ENCODE peak calls at places on chromosomes 2 and 18, in six cellular contexts. One of them, this sample, is unnamed.

GRCh38 chr2:96806468-96807126 is 9.5 kb upstream of the CNNM3 start:
- DNase-seq in tibial artery: no peak
- DNase-seq in transverse colon: no peak
- DNase-seq in spleen: peak
- DNase-seq in IMR-90: peak
- DNase-seq in A549: no peak
- DNase-seq in this sample: no peak

GRCh38 chr18:55713707-55714106 is 125.7 kb upstream of the TCF4 start:
- DNase-seq in tibial artery: no peak
- DNase-seq in transverse colon: no peak
- DNase-seq in spleen: no peak
- DNase-seq in IMR-90: no peak
- DNase-seq in A549: no peak
- DNase-seq in this sample: no peak

GRCh38 chr2:127661072-127661618 is 14.2 kb downstream of the LIMS2 start:
- DNase-seq in tibial artery: peak
- DNase-seq in transverse colon: peak
- DNase-seq in spleen: peak
- DNase-seq in IMR-90: peak
- DNase-seq in A549: no peak
- DNase-seq in this sample: no peak

GRCh38 chr2:37561615-37562569 is 109.5 kb downstream of the CDC42EP3 start:
- DNase-seq in tibial artery: no peak
- DNase-seq in transverse colon: no peak
- DNase-seq in spleen: no peak
- DNase-seq in IMR-90: peak
- DNase-seq in A549: peak
- DNase-seq in this sample: peak

GRCh38 chr2:81979051-81979450 is 1674.5 kb upstream of the LRRTM1 start:
- DNase-seq in tibial artery: no peak
- DNase-seq in transverse colon: no peak
- DNase-seq in spleen: no peak
- DNase-seq in IMR-90: no peak
- DNase-seq in A549: no peak
- DNase-seq in this sample: no peak

GRCh38 chr2:84776011-84776410 is 104.9 kb downstream of the TRABD2A start:
- DNase-seq in tibial artery: no peak
- DNase-seq in transverse colon: no peak
- DNase-seq in spleen: no peak
- DNase-seq in IMR-90: peak
- DNase-seq in A549: no peak
- DNase-seq in this sample: no peak

GRCh38 chr18:73768043-73768442 is 379.6 kb downstream of the FBXO15 start:
- DNase-seq in tibial artery: no peak
- DNase-seq in transverse colon: no peak
- DNase-seq in spleen: no peak
- DNase-seq in IMR-90: no peak
- DNase-seq in A549: no peak
- DNase-seq in this sample: no peak

GRCh38 chr2:23767871-23768611 is 158.9 kb downstream of the ATAD2B start:
- DNase-seq in tibial artery: no peak
- DNase-seq in transverse colon: no peak
- DNase-seq in spleen: no peak
- DNase-seq in IMR-90: no peak
- DNase-seq in A549: no peak
- DNase-seq in this sample: no peak

GRCh38 chr2:46891956-46892553 is 23.6 kb downstream of the MCFD2 start:
- DNase-seq in tibial artery: no peak
- DNase-seq in transverse colon: no peak
- DNase-seq in spleen: no peak
- DNase-seq in IMR-90: no peak
- DNase-seq in A549: no peak
- DNase-seq in this sample: no peak

GRCh38 chr2:63842149-63843061 is 709 bp downstream of the UGP2 start:
- DNase-seq in tibial artery: peak
- DNase-seq in transverse colon: peak
- DNase-seq in spleen: peak
- DNase-seq in IMR-90: peak
- DNase-seq in A549: peak
- DNase-seq in this sample: peak

GRCh38 chr2:109266998-109267854 is 138.2 kb downstream of the SH3RF3 start:
- DNase-seq in tibial artery: peak
- DNase-seq in transverse colon: no peak
- DNase-seq in spleen: peak
- DNase-seq in IMR-90: no peak
- DNase-seq in A549: no peak
- DNase-seq in this sample: peak

GRCh38 chr2:73700111-73700510 is 37.0 kb downstream of the TPRKB start:
- DNase-seq in tibial artery: no peak
- DNase-seq in transverse colon: peak
- DNase-seq in spleen: no peak
- DNase-seq in IMR-90: peak
- DNase-seq in A549: no peak
- DNase-seq in this sample: no peak

GRCh38 chr2:68900496-68901198 is 29.4 kb upstream of the BMP10 start:
- DNase-seq in tibial artery: no peak
- DNase-seq in transverse colon: no peak
- DNase-seq in spleen: no peak
- DNase-seq in IMR-90: no peak
- DNase-seq in A549: no peak
- DNase-seq in this sample: no peak

GRCh38 chr2:171688129-171688465 is 828 bp downstream of the DYNC1I2 start:
- DNase-seq in tibial artery: no peak
- DNase-seq in transverse colon: no peak
- DNase-seq in spleen: no peak
- DNase-seq in IMR-90: peak
- DNase-seq in A549: peak
- DNase-seq in this sample: no peak

GRCh38 chr2:191050640-191050987 is 36.6 kb upstream of the STAT1 start:
- DNase-seq in tibial artery: no peak
- DNase-seq in transverse colon: no peak
- DNase-seq in spleen: no peak
- DNase-seq in IMR-90: peak
- DNase-seq in A549: peak
- DNase-seq in this sample: no peak

GRCh38 chr2:118627156-118627555 is 220.3 kb downstream of the EN1 start:
- DNase-seq in tibial artery: no peak
- DNase-seq in transverse colon: no peak
- DNase-seq in spleen: no peak
- DNase-seq in IMR-90: no peak
- DNase-seq in A549: no peak
- DNase-seq in this sample: no peak

GRCh38 chr2:231227309-231228162 is 29.1 kb downstream of the ARMC9 start:
- DNase-seq in tibial artery: peak
- DNase-seq in transverse colon: peak
- DNase-seq in spleen: no peak
- DNase-seq in IMR-90: peak
- DNase-seq in A549: peak
- DNase-seq in this sample: peak

DNA sequence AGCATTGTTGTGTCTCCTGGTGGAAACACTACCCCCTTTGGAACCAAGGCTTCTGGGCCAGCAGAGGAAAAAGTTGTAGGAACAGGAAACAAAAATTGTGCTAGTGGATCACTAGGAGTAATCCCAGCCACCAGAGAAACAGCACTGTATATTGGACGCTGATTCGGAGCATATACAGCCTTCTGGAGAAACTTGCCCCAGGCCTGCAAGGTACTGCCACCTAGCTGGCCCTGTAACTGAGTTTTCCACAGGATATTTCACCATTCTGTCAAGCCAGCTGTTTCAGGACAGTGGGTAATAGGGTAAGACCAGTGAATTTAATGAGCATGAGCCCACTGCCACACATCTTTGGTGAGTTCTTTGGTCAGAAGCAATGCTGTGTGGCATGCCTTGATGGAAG is 25.1 kb upstream of the EMILIN2 start:
- DNase-seq in tibial artery: no peak
- DNase-seq in transverse colon: no peak
- DNase-seq in spleen: no peak
- DNase-seq in IMR-90: no peak
- DNase-seq in A549: no peak
- DNase-seq in this sample: no peak
- TF ChIP-seq CTCF in tibial artery: no peak
- TF ChIP-seq CTCF in transverse colon: no peak
- TF ChIP-seq CTCF in spleen: no peak
- TF ChIP-seq CTCF in IMR-90: no peak
- TF ChIP-seq CTCF in A549: no peak
- TF ChIP-seq CTCF in this sample: no peak

DNA sequence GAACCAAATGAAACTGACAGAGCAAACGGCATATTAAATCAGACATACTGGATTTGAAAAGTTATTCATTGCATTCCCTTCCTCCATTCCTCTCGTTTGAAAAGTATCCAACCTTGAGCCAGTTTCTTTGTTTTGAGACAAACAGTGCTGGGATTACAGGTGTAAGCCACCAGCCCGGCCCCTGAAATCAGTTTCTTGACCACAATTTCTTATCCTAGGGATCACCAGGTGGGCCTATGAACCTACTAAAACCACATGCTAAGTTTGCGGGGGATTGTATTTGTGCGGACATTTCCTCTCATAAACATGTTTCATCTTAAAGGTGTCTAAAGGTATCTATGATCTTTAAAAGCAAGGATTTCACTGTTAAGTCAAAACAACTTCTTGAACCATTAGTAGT is 11.6 kb downstream of the PTPN2 start:
- DNase-seq in tibial artery: no peak
- DNase-seq in transverse colon: no peak
- DNase-seq in spleen: no peak
- DNase-seq in IMR-90: no peak
- DNase-seq in A549: no peak
- DNase-seq in this sample: no peak
- H3K27ac ChIP-seq in tibial artery: no peak
- H3K27ac ChIP-seq in transverse colon: no peak
- H3K27ac ChIP-seq in spleen: no peak
- H3K27ac ChIP-seq in IMR-90: no peak
- H3K27ac ChIP-seq in A549: no peak
- H3K27ac ChIP-seq in this sample: no peak

DNA sequence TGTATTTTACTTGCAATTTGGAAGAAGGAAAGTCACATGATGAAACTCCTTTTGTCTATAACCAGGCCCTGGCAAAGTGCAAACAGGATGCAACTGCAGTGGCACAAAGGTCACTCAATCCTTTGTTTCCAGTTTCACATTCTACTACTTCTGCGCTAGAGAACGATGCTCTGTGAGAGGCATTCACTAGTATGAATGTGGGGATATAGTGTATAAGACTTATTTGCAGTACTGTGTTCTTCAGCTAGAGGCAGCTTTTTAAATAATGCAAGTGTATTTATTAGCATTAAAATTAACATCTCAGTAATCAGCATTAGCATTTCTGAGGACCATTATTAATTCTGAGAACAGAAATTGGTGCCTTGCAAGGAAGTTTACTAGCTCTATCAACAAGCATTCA is 68.9 kb downstream of the PRPF40A start:
- DNase-seq in tibial artery: no peak
- DNase-seq in transverse colon: no peak
- DNase-seq in spleen: no peak
- DNase-seq in IMR-90: peak
- DNase-seq in A549: peak
- DNase-seq in this sample: no peak
- TF ChIP-seq CTCF in tibial artery: peak
- TF ChIP-seq CTCF in transverse colon: peak
- TF ChIP-seq CTCF in spleen: no peak
- TF ChIP-seq CTCF in IMR-90: peak
- TF ChIP-seq CTCF in A549: no peak
- TF ChIP-seq CTCF in this sample: peak

GRCh38 chr2:10347559-10347941 is 44.8 kb downstream of the HPCAL1 start:
- DNase-seq in tibial artery: no peak
- DNase-seq in transverse colon: no peak
- DNase-seq in spleen: no peak
- DNase-seq in IMR-90: no peak
- DNase-seq in A549: no peak
- DNase-seq in this sample: no peak

GRCh38 chr2:10344105-10345066 is 41.7 kb downstream of the HPCAL1 start:
- DNase-seq in tibial artery: no peak
- DNase-seq in transverse colon: no peak
- DNase-seq in spleen: peak
- DNase-seq in IMR-90: peak
- DNase-seq in A549: no peak
- DNase-seq in this sample: no peak

GRCh38 chr2:10346929-10347558 is 44.3 kb downstream of the HPCAL1 start:
- DNase-seq in tibial artery: no peak
- DNase-seq in transverse colon: no peak
- DNase-seq in spleen: no peak
- DNase-seq in IMR-90: peak
- DNase-seq in A549: no peak
- DNase-seq in this sample: no peak

GRCh38 chr2:10345126-10345525 is 42.4 kb downstream of the HPCAL1 start:
- DNase-seq in tibial artery: no peak
- DNase-seq in transverse colon: no peak
- DNase-seq in spleen: no peak
- DNase-seq in IMR-90: no peak
- DNase-seq in A549: no peak
- DNase-seq in this sample: no peak

DNA sequence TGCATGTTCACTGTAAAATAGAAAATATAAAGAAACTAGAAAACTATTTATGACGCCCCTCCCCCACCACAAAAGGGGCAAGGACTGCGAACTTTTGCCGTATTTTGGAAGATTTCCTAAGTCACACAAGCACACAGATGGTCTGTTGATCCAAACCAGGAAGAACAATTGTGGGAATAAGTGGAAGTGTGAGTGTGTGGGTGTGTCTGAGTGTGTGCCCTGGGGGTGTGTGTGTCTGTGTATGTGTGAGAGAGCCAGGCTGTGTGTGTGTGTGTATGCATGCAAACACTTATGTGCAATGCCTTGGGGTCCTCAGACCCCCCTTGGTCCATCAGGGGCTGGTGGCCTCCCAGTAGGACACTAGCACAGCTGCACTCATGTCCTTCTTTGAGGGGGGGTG is 43.1 kb downstream of the HPCAL1 start:
- DNase-seq in tibial artery: no peak
- DNase-seq in transverse colon: no peak
- DNase-seq in spleen: peak
- DNase-seq in IMR-90: no peak
- DNase-seq in A549: no peak
- DNase-seq in this sample: no peak
- H3K27ac ChIP-seq in tibial artery: no peak
- H3K27ac ChIP-seq in transverse colon: no peak
- H3K27ac ChIP-seq in spleen: no peak
- H3K27ac ChIP-seq in IMR-90: no peak
- H3K27ac ChIP-seq in A549: peak
- H3K27ac ChIP-seq in this sample: no peak